ENCODE peak calls at places on chromosomes 13 and 19, in nine cellular contexts. K, V, I, L, E, T, J, D and H are unnamed samples.

GRCh38 chr13:68099616-68100015 is 869.5 kb upstream of the PCDH9 start:
- DNase-seq in K (peak), V (no peak), I (peak), L (peak), E (no peak), T (no peak), J (no peak), D (no peak), H (no peak)

GRCh38 chr13:22285867-22286632 is 615.2 kb downstream of the FGF9 start:
- DNase-seq in K (no peak), V (no peak), I (no peak), L (no peak), E (no peak), T (no peak), J (no peak), D (no peak), H (no peak)

GRCh38 chr13:88246239-88246638 is 575.1 kb downstream of the SLITRK5 start:
- DNase-seq in K (no peak), V (no peak), I (no peak), L (no peak), E (no peak), T (no peak), J (no peak), D (no peak), H (no peak)

GRCh38 chr13:45602183-45602582 is 13.4 kb downstream of the ERICH6B start:
- DNase-seq in K (no peak), V (no peak), I (peak), L (no peak), E (peak), T (no peak), J (no peak), D (no peak), H (no peak)

GRCh38 chr13:87698268-87698667 is 27.1 kb downstream of the SLITRK5 start:
- DNase-seq in K (no peak), V (no peak), I (no peak), L (no peak), E (no peak), T (no peak), J (no peak), D (no peak), H (no peak)

GRCh38 chr13:98866882-98867281 is 111.0 kb downstream of the DOCK9 start:
- DNase-seq in K (no peak), V (peak), I (no peak), L (no peak), E (no peak), T (no peak), J (no peak), D (no peak), H (no peak)

GRCh38 chr13:52600666-52601065 is 41.6 kb upstream of the HNRNPA1L2 start:
- DNase-seq in K (no peak), V (no peak), I (no peak), L (no peak), E (no peak), T (no peak), J (no peak), D (no peak), H (no peak)

GRCh38 chr13:110158201-110158600 is 148.8 kb downstream of the COL4A1 start:
- DNase-seq in K (no peak), V (no peak), I (no peak), L (no peak), E (no peak), T (no peak), J (no peak), D (no peak), H (no peak)

GRCh38 chr19:39617745-39618144 is 15.4 kb downstream of the LGALS13 start:
- DNase-seq in K (no peak), V (no peak), I (no peak), L (no peak), E (no peak), T (no peak), J (no peak), D (no peak), H (no peak)

GRCh38 chr19:46845959-46846459 is 4.6 kb downstream of the AP2S1 start:
- DNase-seq in K (no peak), V (no peak), I (no peak), L (no peak), E (no peak), T (no peak), J (no peak), D (peak), H (no peak)

GRCh38 chr13:59823495-59823894 is 340.2 kb downstream of the DIAPH3 start:
- DNase-seq in K (peak), V (no peak), I (peak), L (no peak), E (no peak), T (no peak), J (no peak), D (no peak), H (no peak)

GRCh38 chr19:45352471-45352870 is 11.9 kb downstream of the KLC3 start:
- DNase-seq in K (no peak), V (no peak), I (no peak), L (no peak), E (no peak), T (no peak), J (no peak), D (no peak), H (no peak)

GRCh38 chr13:29081036-29081435 is 260.9 kb downstream of the MTUS2 start:
- DNase-seq in K (no peak), V (no peak), I (no peak), L (no peak), E (no peak), T (no peak), J (peak), D (no peak), H (no peak)

GRCh38 chr13:112870737-112871287 is 98.2 kb upstream of the MCF2L start:
- DNase-seq in K (no peak), V (no peak), I (no peak), L (no peak), E (no peak), T (no peak), J (no peak), D (no peak), H (no peak)

GRCh38 chr13:112733112-112733511 is 43.3 kb downstream of the ATP11A start:
- DNase-seq in K (no peak), V (peak), I (no peak), L (no peak), E (peak), T (no peak), J (no peak), D (no peak), H (no peak)

GRCh38 chr19:48689438-48689837 is 6.3 kb upstream of the FUT2 start:
- DNase-seq in K (no peak), V (no peak), I (no peak), L (no peak), E (no peak), T (no peak), J (no peak), D (no peak), H (no peak)

GRCh38 chr19:9644472-9644871 is 23.4 kb upstream of the ZNF561 start:
- DNase-seq in K (no peak), V (no peak), I (no peak), L (no peak), E (no peak), T (no peak), J (no peak), D (no peak), H (no peak)

GRCh38 chr19:4064073-4064550 is 2.6 kb downstream of the ZBTB7A start:
- DNase-seq in K (no peak), V (no peak), I (no peak), L (no peak), E (peak), T (no peak), J (no peak), D (no peak), H (no peak)

GRCh38 chr13:99812611-99813010 is 159.0 kb downstream of the ZIC5 start:
- DNase-seq in K (no peak), V (no peak), I (peak), L (no peak), E (no peak), T (no peak), J (no peak), D (no peak), H (no peak)

GRCh38 chr19:867855-868457 is 8.5 kb downstream of the CFD start:
- DNase-seq in K (no peak), V (no peak), I (no peak), L (no peak), E (no peak), T (no peak), J (no peak), D (no peak), H (no peak)

GRCh38 chr13:91721413-91721812 is 323.0 kb downstream of the GPC5 start:
- DNase-seq in K (no peak), V (no peak), I (no peak), L (no peak), E (no peak), T (no peak), J (peak), D (no peak), H (no peak)

GRCh38 chr13:59680429-59681024 is 483.2 kb downstream of the DIAPH3 start:
- DNase-seq in K (no peak), V (peak), I (peak), L (peak), E (no peak), T (no peak), J (no peak), D (peak), H (no peak)

GRCh38 chr13:108195146-108195545 is 20.2 kb downstream of the LIG4 start:
- DNase-seq in K (no peak), V (no peak), I (no peak), L (no peak), E (no peak), T (no peak), J (no peak), D (no peak), H (no peak)

GRCh38 chr13:98103942-98104880 is 38.7 kb upstream of the FARP1 start:
- DNase-seq in K (no peak), V (peak), I (peak), L (no peak), E (peak), T (peak), J (no peak), D (no peak), H (no peak)

GRCh38 chr13:65330691-65331090 is 1899.4 kb downstream of the PCDH9 start:
- DNase-seq in K (no peak), V (no peak), I (no peak), L (no peak), E (no peak), T (no peak), J (no peak), D (no peak), H (no peak)

GRCh38 chr13:75196112-75196855 is 285.7 kb downstream of the TBC1D4 start:
- DNase-seq in K (no peak), V (no peak), I (no peak), L (no peak), E (no peak), T (no peak), J (no peak), D (no peak), H (no peak)

GRCh38 chr19:19527674-19528625 is 761 bp upstream of the YJEFN3 start:
- DNase-seq in K (no peak), V (peak), I (no peak), L (no peak), E (no peak), T (no peak), J (no peak), D (no peak), H (no peak)

GRCh38 chr19:47253467-47253881 is 2.9 kb upstream of the CCDC9 start:
- DNase-seq in K (no peak), V (no peak), I (peak), L (no peak), E (no peak), T (peak), J (no peak), D (no peak), H (no peak)

GRCh38 chr19:43545981-43546380 is 13.0 kb downstream of the ZNF575 start:
- DNase-seq in K (no peak), V (no peak), I (no peak), L (no peak), E (no peak), T (no peak), J (no peak), D (no peak), H (no peak)

GRCh38 chr13:98020271-98020670 is 66.8 kb downstream of the IPO5 start:
- DNase-seq in K (no peak), V (no peak), I (no peak), L (no peak), E (no peak), T (no peak), J (no peak), D (no peak), H (no peak)

GRCh38 chr13:25732146-25732865 is 319.5 kb downstream of the SHISA2 start:
- DNase-seq in K (no peak), V (no peak), I (no peak), L (no peak), E (no peak), T (no peak), J (no peak), D (no peak), H (no peak)

GRCh38 chr13:40974460-40975407 is 44.4 kb downstream of the ELF1 start:
- DNase-seq in K (no peak), V (peak), I (peak), L (peak), E (no peak), T (peak), J (no peak), D (peak), H (peak)

GRCh38 chr13:48730971-48731658 is 77.4 kb downstream of the CYSLTR2 start:
- DNase-seq in K (no peak), V (peak), I (no peak), L (peak), E (no peak), T (no peak), J (no peak), D (no peak), H (no peak)

DNA sequence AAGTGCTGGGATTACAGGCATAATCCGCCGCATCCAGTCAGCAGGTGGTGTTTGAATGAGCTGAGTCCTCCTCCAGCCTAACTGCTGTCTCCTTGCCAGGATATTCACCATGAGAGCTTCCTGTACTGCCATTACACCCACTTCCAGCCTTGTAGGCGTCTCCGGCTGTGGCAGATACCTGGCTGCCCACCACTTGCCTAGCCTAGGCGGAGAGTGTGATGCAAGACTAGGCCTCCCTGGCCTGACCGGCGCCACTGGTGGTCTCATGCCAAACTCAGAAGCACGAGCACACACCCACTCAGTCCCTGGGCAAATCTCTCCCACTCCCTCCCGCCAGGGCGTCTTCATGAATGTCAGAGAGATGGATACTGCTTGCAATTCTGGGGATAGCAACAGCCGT is 16.6 kb downstream of the IL12RB1 start:
- DNase-seq in K (no peak), V (no peak), I (no peak), L (no peak), E (peak), T (no peak), J (no peak), D (no peak), H (no peak)
- H3K27ac ChIP-seq in K (no peak), V (no peak), I (no peak), L (no peak), E (no peak), T (no peak), J (no peak), D (no peak), H (no peak)

DNA sequence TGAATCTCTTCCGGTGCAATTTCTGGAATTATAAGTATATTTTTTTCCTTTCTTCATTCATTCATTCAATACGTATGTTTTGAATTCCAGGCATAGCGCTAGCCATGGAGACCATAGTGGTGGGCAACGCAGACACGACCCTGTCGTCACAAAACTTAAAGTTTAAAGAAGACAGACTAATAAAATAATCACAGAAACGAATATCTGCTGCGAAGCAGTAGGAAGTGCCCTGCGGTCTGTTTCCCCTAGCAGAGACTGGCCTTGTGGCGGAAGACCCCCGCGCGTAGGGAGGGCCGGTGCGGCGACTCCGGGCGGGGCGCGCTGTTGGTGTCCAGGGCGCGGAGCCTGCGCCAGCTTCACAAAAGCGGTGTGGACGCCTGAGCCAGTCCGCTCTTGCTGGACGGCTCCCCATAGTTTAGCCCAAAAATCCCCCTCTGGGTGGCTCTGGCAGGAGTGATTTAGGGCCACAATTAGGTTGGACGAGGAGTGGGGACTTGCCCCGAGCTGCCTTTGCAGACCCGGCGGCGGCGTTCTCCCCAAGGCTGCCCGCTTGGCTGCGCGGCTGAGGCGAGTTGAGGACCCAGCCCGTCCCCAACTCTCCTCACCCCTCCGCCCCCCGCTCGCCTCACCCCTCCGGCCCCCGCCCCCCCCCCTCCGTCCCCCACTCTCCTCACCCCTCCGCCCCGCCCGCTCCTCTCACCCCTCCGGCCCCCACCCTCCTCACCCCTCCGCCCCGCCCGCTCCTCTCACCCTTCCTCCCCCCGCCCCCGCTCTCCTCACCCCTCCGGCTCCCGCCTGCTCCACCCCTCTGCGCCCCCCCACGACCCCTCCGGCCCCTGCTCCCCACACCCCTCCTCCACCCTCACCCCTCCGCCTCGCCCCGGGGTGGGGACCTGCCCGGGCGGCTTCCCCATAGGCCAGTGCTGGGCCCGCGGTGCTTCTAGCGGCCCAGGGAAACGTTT is 14.2 kb upstream of the LATS2 start:
- DNase-seq in K (no peak), V (peak), I (no peak), L (no peak), E (peak), T (no peak), J (no peak), D (no peak), H (no peak)
- TF ChIP-seq REST in K (no peak), V (no peak), I (no peak), L (no peak), E (no peak), T (no peak), J (no peak), D (no peak), H (no peak)

DNA sequence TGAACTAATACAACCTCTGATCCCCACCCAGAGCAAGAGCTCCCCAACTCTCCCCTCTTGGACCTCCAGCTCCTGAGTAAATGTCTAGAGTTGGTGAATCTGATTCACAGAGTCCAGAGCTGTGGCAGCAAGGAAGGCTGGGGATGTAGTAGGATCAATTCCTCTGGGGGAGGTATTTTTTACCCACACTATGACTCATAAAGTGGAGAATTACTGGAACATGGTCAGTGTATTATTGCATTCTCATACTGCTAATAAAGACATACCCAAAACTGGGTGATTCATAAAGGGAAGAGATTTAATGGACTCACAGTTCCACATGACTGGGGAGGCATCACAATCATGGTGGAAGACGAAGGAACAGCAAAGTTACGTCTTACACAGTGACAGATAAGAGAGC is 496.7 kb downstream of the EFNB2 start:
- DNase-seq in K (no peak), V (no peak), I (peak), L (peak), E (no peak), T (no peak), J (no peak), D (no peak), H (no peak)
- H3K27ac ChIP-seq in K (no peak), V (no peak), I (no peak), L (peak), E (peak), T (no peak), J (no peak), D (no peak), H (no peak)

GRCh38 chr13:72218966-72219365 is 352.0 kb upstream of the DACH1 start:
- DNase-seq in K (no peak), V (no peak), I (no peak), L (no peak), E (no peak), T (no peak), J (no peak), D (no peak), H (no peak)

GRCh38 chr13:72217142-72217541 is 350.1 kb upstream of the DACH1 start:
- DNase-seq in K (no peak), V (no peak), I (no peak), L (no peak), E (peak), T (no peak), J (no peak), D (no peak), H (no peak)

DNA sequence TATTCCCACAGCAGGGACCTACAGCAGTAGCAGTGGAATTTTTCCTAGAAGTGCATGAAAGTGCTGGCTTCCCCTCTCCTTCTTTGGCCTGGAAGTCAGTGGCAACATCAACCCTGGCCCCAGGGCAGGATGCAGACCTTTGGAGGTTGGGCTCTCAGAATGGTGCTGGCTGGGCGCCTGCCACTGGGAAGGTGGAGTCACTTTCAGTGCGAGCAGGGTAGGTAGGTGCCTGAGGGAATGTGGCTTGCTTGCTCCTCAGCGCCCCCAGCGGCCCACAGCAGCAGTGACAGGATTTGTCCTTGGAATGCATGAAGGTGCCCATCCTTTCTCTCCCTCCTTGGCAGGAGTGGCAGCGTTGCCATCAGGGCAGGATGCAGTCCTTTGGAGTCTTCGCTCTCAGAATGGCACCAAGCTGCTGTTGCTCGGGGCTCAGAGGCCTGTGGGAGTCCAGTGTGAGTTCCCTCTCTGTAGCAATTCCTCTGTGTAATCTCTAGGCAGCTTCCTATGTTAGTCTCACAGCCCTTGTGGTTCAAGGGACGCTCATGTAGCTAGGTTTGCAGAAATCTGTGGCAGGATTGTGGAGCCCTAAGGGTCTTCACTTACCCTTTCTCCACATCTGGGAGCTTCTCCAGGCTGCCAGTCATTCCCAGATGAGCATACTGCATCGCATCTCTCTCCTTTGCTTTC is 354.4 kb upstream of the DACH1 start:
- DNase-seq in K (no peak), V (peak), I (peak), L (peak), E (no peak), T (peak), J (no peak), D (peak), H (peak)
- TF ChIP-seq REST in K (no peak), V (peak), I (no peak), L (no peak), E (no peak), T (no peak), J (no peak), D (no peak), H (no peak)

GRCh38 chr13:93794197-93794885 is 567.7 kb downstream of the GPC6 start:
- DNase-seq in K (no peak), V (no peak), I (no peak), L (no peak), E (no peak), T (no peak), J (no peak), D (no peak), H (no peak)
- H3K27ac ChIP-seq in K (no peak), V (no peak), I (no peak), L (no peak), E (no peak), T (no peak), J (no peak), D (no peak), H (no peak)